ENCODE peak calls at places on chromosomes 7 and 10, in ten cellular contexts. F is T-helper 2 cell; G is kidney; Y is Karpas-422; H is AG09309; N is IMR-90; S is effector memory CD8-positive, alpha-beta T cell; U is NCI-H82; K is uterus; J is substantia nigra. X is an unnamed sample.

GRCh38 chr7:157517782-157518513 is 181.1 kb downstream of the DNAJB6 start:
- DNase-seq in G (no peak), Y (no peak), S (no peak), K (no peak), F (no peak), U (no peak), J (no peak), H (no peak), N (no peak), X (no peak)

GRCh38 chr7:67589178-67589577 is 592.5 kb downstream of the TYW1 start:
- DNase-seq in G (no peak), J (no peak), S (no peak), Y (no peak), N (no peak), F (no peak), U (peak), K (no peak), H (no peak), X (no peak)

GRCh38 chr7:113922049-113922448 is 3.2 kb upstream of the PPP1R3A start:
- DNase-seq in K (no peak), J (no peak), F (no peak), U (no peak), H (no peak), S (no peak), Y (no peak), G (no peak), N (no peak), X (no peak)

GRCh38 chr7:77797734-77798393 is 370 bp downstream of the TMEM60 start:
- DNase-seq in J (peak), F (peak), K (no peak), G (peak), S (no peak), N (peak), H (no peak), Y (peak), U (peak), X (no peak)

GRCh38 chr10:82737556-82737955 is 862.6 kb downstream of the NRG3 start:
- DNase-seq in J (no peak), U (peak), Y (no peak), S (no peak), N (no peak), G (no peak), F (no peak), H (no peak), K (no peak), X (no peak)

GRCh38 chr7:120995659-120996058 is 7.1 kb downstream of the CPED1 start:
- DNase-seq in S (no peak), G (no peak), K (no peak), H (no peak), J (no peak), F (no peak), Y (no peak), N (no peak), U (no peak), X (no peak)

GRCh38 chr7:107157091-107157490 is 11.7 kb upstream of the HBP1 start:
- DNase-seq in H (no peak), F (no peak), U (no peak), J (no peak), S (no peak), Y (no peak), G (no peak), N (no peak), K (no peak), X (no peak)

GRCh38 chr7:42910306-42910705 is 1.6 kb downstream of the C7orf25 start:
- DNase-seq in N (no peak), K (no peak), U (no peak), S (no peak), H (no peak), F (no peak), J (peak), G (no peak), Y (no peak), X (no peak)

GRCh38 chr7:416761-417624 is 102.7 kb downstream of the PDGFA start:
- DNase-seq in U (no peak), F (peak), K (no peak), H (no peak), J (no peak), S (no peak), Y (no peak), G (peak), N (no peak), X (no peak)

GRCh38 chr10:18681366-18681765 is 22.1 kb downstream of the ARL5B start:
- DNase-seq in J (no peak), K (no peak), N (peak), Y (no peak), U (no peak), S (no peak), F (no peak), H (no peak), G (no peak), X (no peak)

GRCh38 chr7:93476491-93477344 is 97.8 kb downstream of the CALCR start:
- DNase-seq in U (no peak), F (no peak), N (no peak), K (no peak), Y (no peak), S (no peak), G (no peak), H (no peak), J (no peak), X (no peak)

GRCh38 chr7:133330085-133330484 is 77.2 kb downstream of the EXOC4 start:
- DNase-seq in F (no peak), J (no peak), K (no peak), N (no peak), H (no peak), G (no peak), U (no peak), S (no peak), Y (no peak), X (no peak)

GRCh38 chr7:151837285-151838042 is 39.5 kb downstream of the PRKAG2 start:
- DNase-seq in H (no peak), Y (no peak), J (no peak), S (no peak), N (no peak), F (no peak), U (peak), G (peak), K (no peak), X (no peak)

GRCh38 chr10:126673565-126673964 is 3.1 kb upstream of the C10orf90 start:
- DNase-seq in F (no peak), N (no peak), K (no peak), Y (no peak), U (no peak), G (no peak), H (no peak), S (no peak), J (peak), X (no peak)

GRCh38 chr7:106009511-106010226 is 46.6 kb downstream of the CDHR3 start:
- DNase-seq in U (peak), J (peak), S (peak), G (peak), Y (peak), K (peak), H (peak), N (peak), F (peak), X (peak)

GRCh38 chr7:24075426-24075810 is 208.6 kb upstream of the NPY start:
- DNase-seq in N (no peak), G (no peak), S (no peak), U (no peak), J (no peak), Y (no peak), F (no peak), H (peak), K (no peak), X (no peak)

GRCh38 chr7:55387062-55387965 is 22.2 kb downstream of the LANCL2 start:
- DNase-seq in Y (peak), G (no peak), H (no peak), F (no peak), N (peak), U (peak), J (no peak), K (no peak), S (no peak), X (no peak)

X was measured in immature natural killer cell.